ENCODE peak calls at places on chromosomes 3 and 15, in seven cellular contexts. Z is activated CD4-positive, alpha-beta T cell treated with anti-CD3 and anti-CD28 coated beads for 4 hours; O is H54; F is mammary epithelial cell; I is left colon; V is AG09319; H is T-helper 2 cell. C is an unnamed sample.
A peak's percentile ranks its signal among the peaks of the same experiment; 100 is the strongest.

GRCh38 chr3:155217591-155217990 is 75.9 kb downstream of the STRIT1 start:
- DNase-seq in V (no peak), I (no peak), H (no peak), Z (no peak), O (no peak), F (peak; percentile 83), C (no peak)

GRCh38 chr3:28912120-28912885 is 368.6 kb upstream of the RBMS3 start:
- DNase-seq in H (no peak), O (no peak), V (no peak), I (no peak), Z (no peak), F (no peak), C (no peak)

GRCh38 chr3:140343709-140344417 is 334.0 kb upstream of the TRIM42 start:
- DNase-seq in O (no peak), I (no peak), H (no peak), F (no peak), Z (no peak), V (no peak), C (no peak)

GRCh38 chr3:52892625-52893311 is 4.6 kb downstream of the STIMATE start:
- DNase-seq in H (peak; percentile 79), O (no peak), Z (peak; percentile 39), V (no peak), F (no peak), I (no peak), C (no peak)

GRCh38 chr15:100241572-100242479 is 99.9 kb downstream of the ADAMTS17 start:
- DNase-seq in V (peak; percentile 77), F (peak; percentile 72), O (no peak), I (no peak), Z (no peak), H (no peak), C (no peak)

GRCh38 chr15:47331796-47332480 is 385.4 kb upstream of the SEMA6D start:
- DNase-seq in O (no peak), V (peak; percentile 82), H (peak; percentile 3), F (peak; percentile 33), I (no peak), Z (no peak), C (no peak)

GRCh38 chr3:196949750-196950149 is 7.4 kb upstream of the NCBP2 start:
- DNase-seq in O (no peak), I (no peak), Z (no peak), F (no peak), V (no peak), H (no peak), C (no peak)

GRCh38 chr15:73930371-73930770 is 4.1 kb downstream of the LOXL1 start:
- DNase-seq in I (no peak), F (peak; percentile 39), H (no peak), O (no peak), V (no peak), Z (no peak), C (peak; percentile 82)

GRCh38 chr15:90871097-90871715 is 2.8 kb downstream of the FURIN start:
- DNase-seq in I (peak; percentile 51), F (no peak), H (peak; percentile 43), O (no peak), V (no peak), Z (no peak), C (peak; percentile 78)

GRCh38 chr3:2392981-2393380 is 294.3 kb downstream of the CNTN4 start:
- DNase-seq in Z (no peak), O (no peak), F (no peak), V (no peak), I (no peak), H (no peak), C (no peak)

GRCh38 chr3:113231391-113231790 is 20.0 kb downstream of the BOC start:
- DNase-seq in O (peak; percentile 39), I (no peak), F (peak; percentile 83), Z (no peak), V (no peak), H (no peak), C (no peak)

GRCh38 chr3:45223889-45224730 is 2.0 kb downstream of the TMEM158 start:
- DNase-seq in I (no peak), Z (peak; percentile 23), V (no peak), O (no peak), F (peak; percentile 42), H (no peak), C (no peak)

GRCh38 chr3:127630811-127631714 is 2.1 kb downstream of the PODXL2 start:
- DNase-seq in F (no peak), V (no peak), O (no peak), H (no peak), I (no peak), Z (no peak), C (no peak)

GRCh38 chr3:45988804-45989203 is 6.8 kb downstream of the FYCO1 start:
- DNase-seq in O (peak; percentile 50), I (no peak), Z (no peak), V (no peak), F (peak; percentile 90), H (no peak), C (no peak)

GRCh38 chr3:44862221-44862637 is 517 bp downstream of the TMEM42 start:
- DNase-seq in V (no peak), F (peak; percentile 18), H (peak; percentile 52), Z (peak; percentile 11), I (no peak), O (peak; percentile 26), C (no peak)

GRCh38 chr3:114350271-114350670 is 56.4 kb downstream of the TIGIT start:
- DNase-seq in H (no peak), I (no peak), F (no peak), Z (no peak), O (no peak), V (no peak), C (no peak)

GRCh38 chr3:108548886-108549285 is 38.5 kb upstream of the MYH15 start:
- DNase-seq in O (no peak), H (no peak), I (no peak), V (no peak), F (no peak), Z (no peak), C (no peak)

GRCh38 chr3:43910750-43911149 is 220.0 kb downstream of the ABHD5 start:
- DNase-seq in V (no peak), F (no peak), H (no peak), I (no peak), O (no peak), Z (no peak), C (no peak)

GRCh38 chr3:4247391-4247790 is 55.8 kb upstream of the SETMAR start:
- DNase-seq in V (no peak), O (no peak), F (no peak), H (no peak), I (no peak), Z (no peak), C (no peak)

GRCh38 chr3:89227218-89227617 is 119.8 kb downstream of the EPHA3 start:
- DNase-seq in O (no peak), Z (no peak), H (no peak), V (no peak), I (no peak), F (no peak), C (no peak)

C was measured in heart left ventricle.